ENCODE peak calls at places on chromosomes 16 and 17, in six cellular contexts. One of them, this sample, is unnamed. For H3K36me3, the result is how much of the 10 kb centered on the place peaks cover.

GRCh38 chr17:82018152-82019041 is 4.3 kb downstream of the CENPX start:
- DNase-seq in psoas muscle: no peak
- DNase-seq in lung: no peak
- DNase-seq in adrenal gland: no peak
- DNase-seq in stomach: peak
- DNase-seq in tibial artery: no peak
- DNase-seq in this sample: no peak

GRCh38 chr17:16918443-16918842 is 53.5 kb downstream of the TNFRSF13B start:
- DNase-seq in psoas muscle: no peak
- DNase-seq in lung: no peak
- DNase-seq in adrenal gland: no peak
- DNase-seq in stomach: peak
- DNase-seq in tibial artery: no peak
- DNase-seq in this sample: no peak

GRCh38 chr16:2719328-2720062 is 529 bp downstream of the PRSS27 start:
- DNase-seq in psoas muscle: no peak
- DNase-seq in lung: peak
- DNase-seq in adrenal gland: peak
- DNase-seq in stomach: peak
- DNase-seq in tibial artery: no peak
- DNase-seq in this sample: no peak

GRCh38 chr17:76687278-76688164 is 23.2 kb downstream of the MXRA7 start:
- DNase-seq in psoas muscle: peak
- DNase-seq in lung: no peak
- DNase-seq in adrenal gland: peak
- DNase-seq in stomach: no peak
- DNase-seq in tibial artery: peak
- DNase-seq in this sample: peak

GRCh38 chr17:76801706-76802105 is 63.8 kb downstream of the MFSD11 start:
- DNase-seq in psoas muscle: no peak
- DNase-seq in lung: no peak
- DNase-seq in adrenal gland: no peak
- DNase-seq in stomach: no peak
- DNase-seq in tibial artery: no peak
- DNase-seq in this sample: no peak

GRCh38 chr17:8002646-8003593 is 505 bp downstream of the GUCY2D start:
- DNase-seq in psoas muscle: no peak
- DNase-seq in lung: no peak
- DNase-seq in adrenal gland: no peak
- DNase-seq in stomach: no peak
- DNase-seq in tibial artery: no peak
- DNase-seq in this sample: no peak

GRCh38 chr16:78331749-78332148 is 232.3 kb downstream of the WWOX start:
- DNase-seq in psoas muscle: no peak
- DNase-seq in lung: no peak
- DNase-seq in adrenal gland: no peak
- DNase-seq in stomach: no peak
- DNase-seq in tibial artery: no peak
- DNase-seq in this sample: no peak

GRCh38 chr17:12730931-12731521 is 58.3 kb upstream of the ARHGAP44 start:
- DNase-seq in psoas muscle: peak
- DNase-seq in lung: peak
- DNase-seq in adrenal gland: peak
- DNase-seq in stomach: peak
- DNase-seq in tibial artery: peak
- DNase-seq in this sample: peak

GRCh38 chr16:55567382-55567781 is 898 bp downstream of the CAPNS2 start:
- DNase-seq in psoas muscle: no peak
- DNase-seq in lung: peak
- DNase-seq in adrenal gland: peak
- DNase-seq in stomach: no peak
- DNase-seq in tibial artery: peak
- DNase-seq in this sample: no peak

GRCh38 chr17:64313577-64313976 is 50.5 kb upstream of the TEX2 start:
- DNase-seq in psoas muscle: no peak
- DNase-seq in lung: no peak
- DNase-seq in adrenal gland: no peak
- DNase-seq in stomach: no peak
- DNase-seq in tibial artery: no peak
- DNase-seq in this sample: no peak

GRCh38 chr17:61583242-61583641 is 7.8 kb downstream of the NACA2 start:
- DNase-seq in psoas muscle: no peak
- DNase-seq in lung: no peak
- DNase-seq in adrenal gland: no peak
- DNase-seq in stomach: no peak
- DNase-seq in tibial artery: no peak
- DNase-seq in this sample: no peak

GRCh38 chr16:65126845-65127624 is 5.2 kb upstream of the CDH11 start:
- DNase-seq in psoas muscle: no peak
- DNase-seq in lung: no peak
- DNase-seq in adrenal gland: no peak
- DNase-seq in stomach: no peak
- DNase-seq in tibial artery: no peak
- DNase-seq in this sample: no peak
- TF ChIP-seq CTCF in psoas muscle: peak
- TF ChIP-seq CTCF in lung: no peak
- TF ChIP-seq CTCF in adrenal gland: no peak
- TF ChIP-seq CTCF in stomach: peak
- TF ChIP-seq CTCF in tibial artery: peak
- TF ChIP-seq CTCF in this sample: peak

DNA sequence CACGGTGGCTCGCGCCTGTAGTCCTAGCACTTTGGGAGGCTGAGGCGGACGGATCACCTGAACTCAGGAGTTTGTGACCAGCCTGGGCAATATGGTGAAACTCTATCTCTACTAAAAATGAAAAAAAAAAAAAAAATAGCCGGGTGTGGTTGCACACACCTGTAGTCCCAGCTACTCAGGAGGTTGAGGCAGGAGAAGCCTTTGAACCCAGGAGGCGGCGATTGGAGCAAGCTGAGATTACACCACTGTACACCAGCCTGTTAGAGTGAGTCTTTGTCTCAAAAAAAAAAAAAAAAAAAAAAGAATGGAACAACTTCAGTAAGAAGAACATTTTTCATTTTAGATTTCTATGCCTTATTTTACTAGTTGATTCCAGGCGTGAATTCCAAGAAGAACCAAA is 2.7 kb downstream of the NUP85 start:
- DNase-seq in psoas muscle: no peak
- DNase-seq in lung: no peak
- DNase-seq in adrenal gland: no peak
- DNase-seq in stomach: no peak
- DNase-seq in tibial artery: no peak
- DNase-seq in this sample: no peak
- H3K36me3 ChIP-seq in psoas muscle: under half
- H3K36me3 ChIP-seq in lung: under half
- H3K36me3 ChIP-seq in adrenal gland: under half
- H3K36me3 ChIP-seq in stomach: under half
- H3K36me3 ChIP-seq in tibial artery: under half
- H3K36me3 ChIP-seq in this sample: under half

GRCh38 chr16:27642753-27643152 is 92.8 kb downstream of the KATNIP start:
- DNase-seq in psoas muscle: no peak
- DNase-seq in lung: no peak
- DNase-seq in adrenal gland: no peak
- DNase-seq in stomach: no peak
- DNase-seq in tibial artery: no peak
- DNase-seq in this sample: no peak
- TF ChIP-seq CTCF in psoas muscle: peak
- TF ChIP-seq CTCF in lung: no peak
- TF ChIP-seq CTCF in adrenal gland: no peak
- TF ChIP-seq CTCF in stomach: no peak
- TF ChIP-seq CTCF in tibial artery: no peak
- TF ChIP-seq CTCF in this sample: peak

GRCh38 chr16:20798364-20798763 is 7.9 kb downstream of the ERI2 start:
- DNase-seq in psoas muscle: no peak
- DNase-seq in lung: no peak
- DNase-seq in adrenal gland: no peak
- DNase-seq in stomach: no peak
- DNase-seq in tibial artery: no peak
- DNase-seq in this sample: no peak
- H3K36me3 ChIP-seq in psoas muscle: half or more
- H3K36me3 ChIP-seq in lung: under half
- H3K36me3 ChIP-seq in adrenal gland: under half
- H3K36me3 ChIP-seq in stomach: under half
- H3K36me3 ChIP-seq in tibial artery: under half
- H3K36me3 ChIP-seq in this sample: under half

DNA sequence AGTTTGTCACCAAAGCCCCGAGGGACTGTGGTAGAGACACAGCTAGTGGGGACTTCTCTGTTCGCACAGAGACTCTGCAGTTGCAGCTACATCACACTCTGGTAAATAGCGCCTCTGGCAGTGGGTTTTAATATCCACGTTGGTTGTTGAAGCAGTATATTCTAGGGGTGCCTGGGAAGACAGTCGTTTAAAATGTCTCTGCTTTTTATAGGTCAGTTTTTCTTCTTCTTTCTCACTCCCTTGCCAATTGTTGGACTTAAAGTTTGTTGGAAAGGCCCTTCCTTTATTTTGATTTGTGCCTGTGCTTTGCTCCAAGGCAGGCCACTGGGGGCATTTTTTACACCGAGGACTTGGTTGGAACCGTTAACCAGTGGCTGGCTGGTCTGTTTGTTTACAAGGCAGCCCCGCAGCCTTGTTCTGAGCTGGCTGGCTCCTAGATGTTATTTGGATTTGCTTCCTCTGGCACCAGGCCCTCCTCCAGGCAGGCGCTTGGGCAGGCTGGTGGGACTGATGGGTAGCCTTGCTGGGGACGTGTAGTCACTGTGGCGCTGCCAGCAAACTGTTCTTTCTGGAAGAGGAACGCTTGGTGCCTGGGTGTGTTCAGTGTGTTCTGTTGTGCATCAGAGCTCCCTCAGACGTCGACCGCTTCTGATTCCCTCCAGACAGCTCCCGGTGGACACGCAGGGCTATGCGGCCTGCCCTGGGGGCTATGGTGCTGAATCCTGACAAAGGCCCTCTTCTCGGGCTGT is 218.2 kb upstream of the CHMP6 start:
- DNase-seq in psoas muscle: peak
- DNase-seq in lung: no peak
- DNase-seq in adrenal gland: peak
- DNase-seq in stomach: no peak
- DNase-seq in tibial artery: peak
- DNase-seq in this sample: peak
- TF ChIP-seq CTCF in psoas muscle: no peak
- TF ChIP-seq CTCF in lung: no peak
- TF ChIP-seq CTCF in adrenal gland: no peak
- TF ChIP-seq CTCF in stomach: no peak
- TF ChIP-seq CTCF in tibial artery: no peak
- TF ChIP-seq CTCF in this sample: no peak

GRCh38 chr17:39513256-39513655 is 52.0 kb downstream of the CDK12 start:
- DNase-seq in psoas muscle: no peak
- DNase-seq in lung: no peak
- DNase-seq in adrenal gland: no peak
- DNase-seq in stomach: no peak
- DNase-seq in tibial artery: no peak
- DNase-seq in this sample: no peak
- H3K36me3 ChIP-seq in psoas muscle: half or more
- H3K36me3 ChIP-seq in lung: under half
- H3K36me3 ChIP-seq in adrenal gland: under half
- H3K36me3 ChIP-seq in stomach: half or more
- H3K36me3 ChIP-seq in tibial artery: half or more
- H3K36me3 ChIP-seq in this sample: under half

DNA sequence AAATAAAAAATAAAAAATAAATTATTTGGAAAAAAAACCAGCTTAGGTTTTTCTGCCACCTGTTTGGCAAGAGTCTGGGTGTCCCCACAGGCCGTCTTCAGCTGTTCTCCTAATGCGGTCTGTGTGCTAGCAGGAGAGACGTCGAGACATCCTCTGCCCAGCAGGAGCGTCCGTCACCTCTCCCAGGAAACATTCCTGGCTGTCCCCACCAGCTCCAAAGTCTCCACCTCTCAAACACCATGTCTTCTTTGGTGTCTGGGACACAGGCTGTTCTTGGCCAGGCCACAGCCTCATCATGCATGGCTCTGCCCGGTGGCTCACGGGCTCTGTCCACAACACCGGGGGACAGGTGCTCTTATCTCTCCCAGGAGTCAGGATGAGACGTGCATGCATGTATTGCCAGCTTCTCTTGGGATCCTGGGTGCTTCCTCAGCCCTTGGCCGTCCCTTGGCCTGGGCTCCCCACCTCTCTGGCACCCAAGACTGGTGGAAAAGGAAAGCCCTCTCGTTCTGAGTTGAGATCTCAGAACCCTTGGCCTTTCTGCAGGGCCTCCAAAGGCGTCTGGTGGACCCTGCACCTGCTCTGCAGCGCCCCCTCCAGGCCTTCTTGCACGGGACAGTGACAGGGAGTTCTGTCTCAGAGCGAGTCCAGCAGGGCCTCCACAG is 84.9 kb upstream of the CBX4 start:
- DNase-seq in psoas muscle: no peak
- DNase-seq in lung: no peak
- DNase-seq in adrenal gland: peak
- DNase-seq in stomach: peak
- DNase-seq in tibial artery: no peak
- DNase-seq in this sample: no peak
- TF ChIP-seq CTCF in psoas muscle: no peak
- TF ChIP-seq CTCF in lung: no peak
- TF ChIP-seq CTCF in adrenal gland: no peak
- TF ChIP-seq CTCF in stomach: peak
- TF ChIP-seq CTCF in tibial artery: peak
- TF ChIP-seq CTCF in this sample: no peak

DNA sequence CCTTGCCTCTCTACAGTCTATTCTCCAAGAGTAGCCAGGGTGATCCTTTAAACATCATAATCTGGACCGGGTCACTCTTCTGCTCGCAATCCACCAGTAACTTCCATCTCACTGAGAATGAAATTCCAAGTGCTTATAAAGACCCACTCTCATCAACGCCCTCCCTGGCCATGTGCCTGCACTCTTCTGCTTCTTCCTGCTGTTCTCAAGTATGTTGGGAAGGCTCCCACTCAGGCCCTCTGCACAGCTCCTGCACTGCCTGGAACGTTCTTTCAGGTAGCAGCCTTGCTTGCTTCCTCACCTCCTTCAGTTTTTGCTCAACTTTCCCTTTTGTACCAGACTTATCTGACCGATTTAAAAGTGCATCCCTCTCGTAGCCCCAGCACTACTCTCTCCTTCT is 44.4 kb downstream of the BRD7 start:
- DNase-seq in psoas muscle: no peak
- DNase-seq in lung: no peak
- DNase-seq in adrenal gland: no peak
- DNase-seq in stomach: no peak
- DNase-seq in tibial artery: no peak
- DNase-seq in this sample: no peak
- H3K36me3 ChIP-seq in psoas muscle: half or more
- H3K36me3 ChIP-seq in lung: under half
- H3K36me3 ChIP-seq in adrenal gland: under half
- H3K36me3 ChIP-seq in stomach: half or more
- H3K36me3 ChIP-seq in tibial artery: under half
- H3K36me3 ChIP-seq in this sample: half or more